ENCODE peak calls at places on chromosomes 7 and 10, in six cellular contexts. M, P, J, Z, N and Q are unnamed samples.

GRCh38 chr10:16545126-16545736 is 23.6 kb upstream of the C1QL3 start:
- DNase-seq in M (peak), P (no peak), J (no peak), Z (no peak), N (peak), Q (peak)

GRCh38 chr10:61840403-61840802 is 61.1 kb upstream of the ARID5B start:
- DNase-seq in M (no peak), P (no peak), J (no peak), Z (no peak), N (no peak), Q (no peak)

GRCh38 chr7:17027143-17027802 is 145.5 kb upstream of the AGR3 start:
- DNase-seq in M (no peak), P (no peak), J (no peak), Z (no peak), N (no peak), Q (no peak)

GRCh38 chr10:79060641-79061255 is 8.0 kb upstream of the ZMIZ1 start:
- DNase-seq in M (no peak), P (no peak), J (no peak), Z (no peak), N (no peak), Q (no peak)

GRCh38 chr10:8043569-8044306 is 10.8 kb upstream of the GATA3 start:
- DNase-seq in M (no peak), P (no peak), J (no peak), Z (no peak), N (peak), Q (peak)

GRCh38 chr7:50411333-50412028 is 38.7 kb downstream of the FIGNL1 start:
- DNase-seq in M (no peak), P (no peak), J (no peak), Z (no peak), N (no peak), Q (no peak)

GRCh38 chr7:48094861-48095293 is 5.8 kb downstream of the UPP1 start:
- DNase-seq in M (no peak), P (no peak), J (no peak), Z (no peak), N (no peak), Q (no peak)

GRCh38 chr7:158327571-158328180 is 259.9 kb downstream of the PTPRN2 start:
- DNase-seq in M (no peak), P (peak), J (no peak), Z (no peak), N (no peak), Q (no peak)